ENCODE peak calls at places on chromosomes 12 and 14, in five cellular contexts. One of them, this sample, is unnamed.

GRCh38 chr12:120110550-120111501 is 5.7 kb downstream of the RAB35 start:
- DNase-seq in lower lobe of right lung: peak; percentile 88
- DNase-seq in SK-N-SH: no peak
- DNase-seq in astrocyte of the spinal cord: no peak
- DNase-seq in lower leg skin: peak; percentile 91
- DNase-seq in this sample: no peak

GRCh38 chr14:33207467-33208015 is 268.9 kb downstream of the NPAS3 start:
- DNase-seq in SK-N-SH: no peak
- DNase-seq in lower lobe of right lung: no peak
- DNase-seq in lower leg skin: no peak
- DNase-seq in astrocyte of the spinal cord: no peak
- DNase-seq in this sample: no peak

GRCh38 chr12:122481861-122482260 is 18.9 kb downstream of the ZCCHC8 start:
- DNase-seq in SK-N-SH: no peak
- DNase-seq in lower lobe of right lung: no peak
- DNase-seq in astrocyte of the spinal cord: no peak
- DNase-seq in lower leg skin: no peak
- DNase-seq in this sample: no peak

GRCh38 chr12:131831635-131832041 is 3.4 kb downstream of the MMP17 start:
- DNase-seq in SK-N-SH: no peak
- DNase-seq in astrocyte of the spinal cord: no peak
- DNase-seq in lower leg skin: peak; percentile 85
- DNase-seq in lower lobe of right lung: no peak
- DNase-seq in this sample: peak; percentile 82

GRCh38 chr12:121800694-121801600 is 2.9 kb upstream of the SETD1B start:
- DNase-seq in lower leg skin: peak; percentile 96
- DNase-seq in astrocyte of the spinal cord: peak; percentile 86
- DNase-seq in lower lobe of right lung: peak; percentile 88
- DNase-seq in SK-N-SH: peak; percentile 62
- DNase-seq in this sample: peak; percentile 85

GRCh38 chr14:105850853-105851581 is 324.6 kb downstream of the TMEM121 start:
- DNase-seq in astrocyte of the spinal cord: no peak
- DNase-seq in SK-N-SH: peak; percentile 2
- DNase-seq in lower leg skin: peak; percentile 60
- DNase-seq in lower lobe of right lung: no peak
- DNase-seq in this sample: no peak

GRCh38 chr12:32891956-32892355 is 4.6 kb downstream of the PKP2 start:
- DNase-seq in lower leg skin: no peak
- DNase-seq in SK-N-SH: no peak
- DNase-seq in lower lobe of right lung: no peak
- DNase-seq in astrocyte of the spinal cord: no peak
- DNase-seq in this sample: peak; percentile 64

GRCh38 chr14:82501554-82501953 is 967.9 kb upstream of the SEL1L start:
- DNase-seq in lower leg skin: no peak
- DNase-seq in astrocyte of the spinal cord: no peak
- DNase-seq in lower lobe of right lung: no peak
- DNase-seq in SK-N-SH: no peak
- DNase-seq in this sample: no peak

GRCh38 chr12:124432376-124432775 is 135.0 kb downstream of the NCOR2 start:
- DNase-seq in lower leg skin: no peak
- DNase-seq in astrocyte of the spinal cord: no peak
- DNase-seq in SK-N-SH: no peak
- DNase-seq in lower lobe of right lung: peak; percentile 73
- DNase-seq in this sample: no peak

GRCh38 chr12:25529738-25530137 is 23.3 kb downstream of the LMNTD1 start:
- DNase-seq in SK-N-SH: no peak
- DNase-seq in astrocyte of the spinal cord: peak; percentile 40
- DNase-seq in lower leg skin: no peak
- DNase-seq in lower lobe of right lung: no peak
- DNase-seq in this sample: peak; percentile 24

GRCh38 chr12:93972411-93973208 is 175.8 kb upstream of the PLXNC1 start:
- DNase-seq in SK-N-SH: no peak
- DNase-seq in lower leg skin: no peak
- DNase-seq in lower lobe of right lung: no peak
- DNase-seq in astrocyte of the spinal cord: peak; percentile 83
- DNase-seq in this sample: peak; percentile 38

GRCh38 chr12:77131977-77132490 is 66.7 kb upstream of the E2F7 start:
- DNase-seq in astrocyte of the spinal cord: no peak
- DNase-seq in lower leg skin: no peak
- DNase-seq in lower lobe of right lung: no peak
- DNase-seq in SK-N-SH: no peak
- DNase-seq in this sample: no peak

GRCh38 chr12:29796823-29797263 is 13.1 kb upstream of the TMTC1 start:
- DNase-seq in SK-N-SH: no peak
- DNase-seq in astrocyte of the spinal cord: peak; percentile 92
- DNase-seq in lower leg skin: no peak
- DNase-seq in lower lobe of right lung: no peak
- DNase-seq in this sample: peak; percentile 94

GRCh38 chr12:4450551-4451112 is 5.0 kb upstream of the FGF6 start:
- DNase-seq in lower lobe of right lung: no peak
- DNase-seq in lower leg skin: peak; percentile 46
- DNase-seq in SK-N-SH: no peak
- DNase-seq in astrocyte of the spinal cord: peak; percentile 47
- DNase-seq in this sample: no peak

GRCh38 chr14:68599896-68600620 is 192.8 kb downstream of the ZFP36L1 start:
- DNase-seq in SK-N-SH: no peak
- DNase-seq in lower lobe of right lung: no peak
- DNase-seq in astrocyte of the spinal cord: no peak
- DNase-seq in lower leg skin: peak; percentile 67
- DNase-seq in this sample: no peak

GRCh38 chr14:75162631-75163030 is 13.8 kb downstream of the TMED10 start:
- DNase-seq in lower leg skin: no peak
- DNase-seq in SK-N-SH: no peak
- DNase-seq in lower lobe of right lung: no peak
- DNase-seq in astrocyte of the spinal cord: no peak
- DNase-seq in this sample: no peak

GRCh38 chr14:74955229-74955999 is at the start of gene PGF:
- DNase-seq in lower leg skin: no peak
- DNase-seq in astrocyte of the spinal cord: peak; percentile 30
- DNase-seq in SK-N-SH: peak; percentile 93
- DNase-seq in lower lobe of right lung: peak; percentile 80
- DNase-seq in this sample: peak; percentile 44

GRCh38 chr12:90829044-90829443 is 125.9 kb downstream of the CCER1 start:
- DNase-seq in astrocyte of the spinal cord: no peak
- DNase-seq in lower lobe of right lung: no peak
- DNase-seq in SK-N-SH: no peak
- DNase-seq in lower leg skin: no peak
- DNase-seq in this sample: no peak

GRCh38 chr14:98144964-98145363 is 1127.0 kb downstream of the BCL11B start:
- DNase-seq in SK-N-SH: no peak
- DNase-seq in lower leg skin: no peak
- DNase-seq in astrocyte of the spinal cord: peak; percentile 5
- DNase-seq in lower lobe of right lung: no peak
- DNase-seq in this sample: peak; percentile 1

GRCh38 chr14:61268797-61269196 is 12.3 kb downstream of the TMEM30B start:
- DNase-seq in SK-N-SH: no peak
- DNase-seq in astrocyte of the spinal cord: no peak
- DNase-seq in lower lobe of right lung: no peak
- DNase-seq in lower leg skin: no peak
- DNase-seq in this sample: no peak

GRCh38 chr12:19390208-19390607 is 49.1 kb upstream of the AEBP2 start:
- DNase-seq in SK-N-SH: no peak
- DNase-seq in astrocyte of the spinal cord: peak; percentile 27
- DNase-seq in lower lobe of right lung: no peak
- DNase-seq in lower leg skin: no peak
- DNase-seq in this sample: no peak

GRCh38 chr14:83816755-83817154 is 1713.2 kb upstream of the FLRT2 start:
- DNase-seq in lower lobe of right lung: no peak
- DNase-seq in SK-N-SH: no peak
- DNase-seq in lower leg skin: no peak
- DNase-seq in astrocyte of the spinal cord: no peak
- DNase-seq in this sample: peak; percentile 37

GRCh38 chr12:116397148-116397547 is 119.7 kb upstream of the MED13L start:
- DNase-seq in lower leg skin: no peak
- DNase-seq in SK-N-SH: no peak
- DNase-seq in astrocyte of the spinal cord: peak; percentile 60
- DNase-seq in lower lobe of right lung: no peak
- DNase-seq in this sample: peak; percentile 56

GRCh38 chr12:96501139-96501741 is 11.9 kb downstream of the CFAP54 start:
- DNase-seq in lower lobe of right lung: no peak
- DNase-seq in astrocyte of the spinal cord: peak; percentile 76
- DNase-seq in lower leg skin: no peak
- DNase-seq in SK-N-SH: peak; percentile 15
- DNase-seq in this sample: peak; percentile 95

GRCh38 chr14:61517861-61518802 is 177.2 kb upstream of the HIF1A start:
- DNase-seq in lower lobe of right lung: no peak
- DNase-seq in lower leg skin: no peak
- DNase-seq in SK-N-SH: no peak
- DNase-seq in astrocyte of the spinal cord: no peak
- DNase-seq in this sample: no peak

GRCh38 chr12:123062682-123063426 is 82.4 kb downstream of the ARL6IP4 start:
- DNase-seq in astrocyte of the spinal cord: peak; percentile 28
- DNase-seq in lower lobe of right lung: peak; percentile 64
- DNase-seq in SK-N-SH: no peak
- DNase-seq in lower leg skin: no peak
- DNase-seq in this sample: peak; percentile 52

GRCh38 chr14:51211149-51211548 is 28.9 kb upstream of the TMX1 start:
- DNase-seq in astrocyte of the spinal cord: peak; percentile 61
- DNase-seq in lower lobe of right lung: no peak
- DNase-seq in lower leg skin: no peak
- DNase-seq in SK-N-SH: no peak
- DNase-seq in this sample: peak; percentile 44

GRCh38 chr12:6434205-6435180 is 10.3 kb upstream of the CD27 start:
- DNase-seq in SK-N-SH: no peak
- DNase-seq in astrocyte of the spinal cord: no peak
- DNase-seq in lower leg skin: peak; percentile 63
- DNase-seq in lower lobe of right lung: no peak
- DNase-seq in this sample: no peak

GRCh38 chr14:81246561-81247270 is 26.0 kb upstream of the GTF2A1 start:
- DNase-seq in SK-N-SH: no peak
- DNase-seq in lower lobe of right lung: peak; percentile 39
- DNase-seq in lower leg skin: no peak
- DNase-seq in astrocyte of the spinal cord: no peak
- DNase-seq in this sample: no peak
- H3K4me3 ChIP-seq in SK-N-SH: no peak overlapping the region
- H3K4me3 ChIP-seq in lower lobe of right lung: no peak overlapping the region
- H3K4me3 ChIP-seq in lower leg skin: no peak overlapping the region
- H3K4me3 ChIP-seq in astrocyte of the spinal cord: no peak overlapping the region
- H3K4me3 ChIP-seq in this sample: no peak overlapping the region

DNA sequence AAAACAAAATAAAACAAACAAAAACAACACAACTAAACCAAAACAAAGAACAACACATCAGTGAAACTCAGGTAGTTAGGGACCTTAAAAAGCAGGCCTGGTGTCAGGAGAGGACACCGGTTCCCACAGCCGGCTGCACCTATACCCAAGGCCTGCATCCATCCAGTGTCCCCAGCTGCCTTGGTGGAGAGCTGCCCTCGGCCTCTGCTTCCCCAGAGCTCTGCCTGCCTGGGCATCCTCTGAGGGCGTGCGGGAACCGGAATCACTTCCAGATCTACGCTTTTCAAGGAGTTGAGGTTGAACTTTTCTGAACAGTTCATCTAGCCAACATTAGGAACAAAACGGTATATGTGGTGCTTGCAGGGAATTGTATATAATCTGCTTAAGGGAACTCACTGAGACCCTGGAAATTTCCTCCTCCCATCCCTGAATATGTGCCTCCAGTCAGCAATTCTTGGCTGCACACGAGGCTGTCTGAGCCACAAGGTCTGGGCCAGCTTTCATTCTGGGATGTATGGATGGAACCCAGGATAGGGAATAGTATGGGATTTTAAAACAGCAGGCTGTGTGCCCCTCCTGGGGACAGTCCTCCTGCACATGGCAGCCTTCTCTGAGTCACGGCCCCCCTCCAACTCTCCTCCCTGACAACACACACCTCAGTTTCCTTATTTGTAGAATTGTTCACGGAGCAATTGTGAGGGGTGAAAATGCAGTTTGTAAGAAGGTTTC is 319.0 kb upstream of the RTL1 start:
- DNase-seq in lower lobe of right lung: no peak
- DNase-seq in astrocyte of the spinal cord: no peak
- DNase-seq in lower leg skin: no peak
- DNase-seq in SK-N-SH: no peak
- DNase-seq in this sample: no peak
- H3K4me3 ChIP-seq in lower lobe of right lung: no peak overlapping the region
- H3K4me3 ChIP-seq in astrocyte of the spinal cord: no peak overlapping the region
- H3K4me3 ChIP-seq in lower leg skin: no peak overlapping the region
- H3K4me3 ChIP-seq in SK-N-SH: no peak overlapping the region
- H3K4me3 ChIP-seq in this sample: no peak overlapping the region

DNA sequence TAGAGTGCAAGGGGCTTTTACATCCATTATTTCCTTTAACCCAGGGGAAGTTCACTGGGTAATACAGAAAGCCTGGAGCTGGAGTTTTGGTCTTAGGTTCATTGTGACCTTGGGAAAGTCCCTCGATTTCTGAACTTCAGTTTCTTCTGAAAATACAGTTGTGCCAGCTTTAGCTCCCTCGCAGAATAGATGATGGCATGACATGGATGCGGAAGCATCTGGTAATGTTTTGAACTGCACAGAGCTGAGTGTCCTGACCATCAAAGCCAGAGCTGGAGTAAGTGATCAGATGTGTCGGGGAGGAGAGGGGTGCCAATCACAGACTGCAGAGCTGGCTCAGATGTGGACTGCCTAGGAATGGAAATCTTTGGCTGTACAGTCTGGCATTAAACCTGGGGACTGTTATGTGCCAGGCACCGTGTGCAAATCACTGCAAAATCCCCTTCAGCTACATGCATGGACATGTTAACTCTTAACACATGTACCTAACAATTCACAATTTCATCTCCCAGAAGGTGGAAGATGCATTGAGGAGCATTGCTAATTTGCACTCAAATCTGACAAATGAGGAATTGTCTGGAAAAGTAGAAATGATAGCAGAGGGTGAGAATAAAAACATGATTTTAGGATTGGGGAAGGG is 180.9 kb downstream of the ETV6 start:
- DNase-seq in SK-N-SH: peak; percentile 21
- DNase-seq in astrocyte of the spinal cord: no peak
- DNase-seq in lower lobe of right lung: no peak
- DNase-seq in lower leg skin: no peak
- DNase-seq in this sample: no peak
- H3K4me3 ChIP-seq in SK-N-SH: no peak overlapping the region
- H3K4me3 ChIP-seq in astrocyte of the spinal cord: no peak overlapping the region
- H3K4me3 ChIP-seq in lower lobe of right lung: no peak overlapping the region
- H3K4me3 ChIP-seq in lower leg skin: no peak overlapping the region
- H3K4me3 ChIP-seq in this sample: no peak overlapping the region

GRCh38 chr14:101810897-101811620 is 49.5 kb downstream of the PPP2R5C start:
- DNase-seq in astrocyte of the spinal cord: no peak
- DNase-seq in SK-N-SH: no peak
- DNase-seq in lower lobe of right lung: no peak
- DNase-seq in lower leg skin: no peak
- DNase-seq in this sample: peak; percentile 28
- H3K4me3 ChIP-seq in astrocyte of the spinal cord: peak overlapping the region; percentile 88
- H3K4me3 ChIP-seq in SK-N-SH: peak overlapping the region; percentile 86
- H3K4me3 ChIP-seq in lower lobe of right lung: peak overlapping the region; percentile 66
- H3K4me3 ChIP-seq in lower leg skin: no peak overlapping the region
- H3K4me3 ChIP-seq in this sample: peak overlapping the region; percentile 91

DNA sequence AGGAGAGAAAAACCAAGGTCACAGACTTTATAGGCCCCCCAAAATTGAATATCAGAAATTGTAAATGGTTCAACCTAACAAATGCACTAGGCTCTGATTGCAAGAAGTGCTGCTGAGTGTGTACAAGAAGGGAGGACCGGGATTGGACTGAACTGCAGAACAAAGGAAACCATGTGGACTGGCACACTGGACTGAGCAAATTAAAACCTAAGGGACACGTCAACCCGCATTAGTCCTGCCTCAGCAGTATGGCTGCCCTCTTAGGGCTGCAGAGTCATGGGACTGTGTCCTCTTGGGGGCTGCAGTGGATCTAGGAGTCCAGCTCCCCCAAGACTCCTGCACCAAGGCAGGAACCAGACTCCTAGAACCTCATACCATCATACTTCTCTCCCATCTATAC is 872 bp upstream of the CISTR start:
- DNase-seq in astrocyte of the spinal cord: no peak
- DNase-seq in lower leg skin: no peak
- DNase-seq in lower lobe of right lung: no peak
- DNase-seq in SK-N-SH: no peak
- DNase-seq in this sample: no peak
- H3K4me3 ChIP-seq in astrocyte of the spinal cord: no peak overlapping the region
- H3K4me3 ChIP-seq in lower leg skin: no peak overlapping the region
- H3K4me3 ChIP-seq in lower lobe of right lung: no peak overlapping the region
- H3K4me3 ChIP-seq in SK-N-SH: no peak overlapping the region
- H3K4me3 ChIP-seq in this sample: no peak overlapping the region